ENCODE peak calls at places on chromosomes 4 and X, in six cellular contexts. One of them, this sample, is unnamed.

GRCh38 chr4:42401171-42401570 is 3.9 kb downstream of the SHISA3 start:
- DNase-seq in brain microvascular endothelial cell: no peak
- DNase-seq in fibroblast of lung: no peak
- DNase-seq in PC-3: peak; percentile 53
- DNase-seq in fibroblast of villous mesenchyme: no peak
- DNase-seq in esophagus squamous epithelium: no peak
- DNase-seq in this sample: no peak

GRCh38 chr4:31026216-31026615 is 306.0 kb downstream of the PCDH7 start:
- DNase-seq in fibroblast of villous mesenchyme: no peak
- DNase-seq in PC-3: no peak
- DNase-seq in esophagus squamous epithelium: no peak
- DNase-seq in brain microvascular endothelial cell: no peak
- DNase-seq in fibroblast of lung: no peak
- DNase-seq in this sample: no peak

GRCh38 chr4:168119870-168120269 is 27.5 kb downstream of the ANXA10 start:
- DNase-seq in brain microvascular endothelial cell: no peak
- DNase-seq in fibroblast of villous mesenchyme: no peak
- DNase-seq in PC-3: no peak
- DNase-seq in fibroblast of lung: no peak
- DNase-seq in esophagus squamous epithelium: no peak
- DNase-seq in this sample: no peak

GRCh38 chr4:186700746-186701145 is 22.9 kb downstream of the FAT1 start:
- DNase-seq in PC-3: peak; percentile 22
- DNase-seq in fibroblast of villous mesenchyme: peak; percentile 28
- DNase-seq in brain microvascular endothelial cell: peak; percentile 41
- DNase-seq in esophagus squamous epithelium: no peak
- DNase-seq in fibroblast of lung: peak; percentile 93
- DNase-seq in this sample: peak; percentile 86

GRCh38 chr4:52407545-52407944 is 251.6 kb downstream of the USP46 start:
- DNase-seq in brain microvascular endothelial cell: no peak
- DNase-seq in esophagus squamous epithelium: no peak
- DNase-seq in fibroblast of villous mesenchyme: no peak
- DNase-seq in PC-3: peak; percentile 73
- DNase-seq in fibroblast of lung: no peak
- DNase-seq in this sample: no peak

GRCh38 chr4:182671231-182671630 is 246.0 kb downstream of the DCTD start:
- DNase-seq in esophagus squamous epithelium: no peak
- DNase-seq in brain microvascular endothelial cell: no peak
- DNase-seq in fibroblast of lung: no peak
- DNase-seq in PC-3: no peak
- DNase-seq in fibroblast of villous mesenchyme: no peak
- DNase-seq in this sample: no peak

GRCh38 chrX:48468247-48468671 is 1.8 kb downstream of the SLC38A5 start:
- DNase-seq in fibroblast of lung: no peak
- DNase-seq in PC-3: no peak
- DNase-seq in brain microvascular endothelial cell: no peak
- DNase-seq in esophagus squamous epithelium: no peak
- DNase-seq in fibroblast of villous mesenchyme: no peak
- DNase-seq in this sample: no peak

GRCh38 chr4:76302856-76303438 is 3.6 kb upstream of the STBD1 start:
- DNase-seq in esophagus squamous epithelium: no peak
- DNase-seq in PC-3: no peak
- DNase-seq in brain microvascular endothelial cell: no peak
- DNase-seq in fibroblast of lung: no peak
- DNase-seq in fibroblast of villous mesenchyme: no peak
- DNase-seq in this sample: no peak

GRCh38 chr4:164287173-164287572 is 466.8 kb upstream of the SMIM31 start:
- DNase-seq in esophagus squamous epithelium: no peak
- DNase-seq in fibroblast of villous mesenchyme: no peak
- DNase-seq in fibroblast of lung: no peak
- DNase-seq in brain microvascular endothelial cell: no peak
- DNase-seq in PC-3: no peak
- DNase-seq in this sample: no peak

GRCh38 chr4:122968227-122968812 is 45.9 kb upstream of the NUDT6 start:
- DNase-seq in esophagus squamous epithelium: no peak
- DNase-seq in PC-3: peak; percentile 77
- DNase-seq in fibroblast of lung: peak; percentile 7
- DNase-seq in brain microvascular endothelial cell: no peak
- DNase-seq in fibroblast of villous mesenchyme: peak; percentile 11
- DNase-seq in this sample: peak; percentile 47

GRCh38 chrX:40845331-40845911 is 110.1 kb upstream of the MED14 start:
- DNase-seq in brain microvascular endothelial cell: peak; percentile 90
- DNase-seq in fibroblast of lung: peak; percentile 97
- DNase-seq in fibroblast of villous mesenchyme: peak; percentile 89
- DNase-seq in PC-3: peak; percentile 14
- DNase-seq in esophagus squamous epithelium: no peak
- DNase-seq in this sample: peak; percentile 94

GRCh38 chr4:185211641-185212040 is 2.2 kb downstream of the SNX25 start:
- DNase-seq in fibroblast of lung: no peak
- DNase-seq in PC-3: no peak
- DNase-seq in esophagus squamous epithelium: no peak
- DNase-seq in brain microvascular endothelial cell: no peak
- DNase-seq in fibroblast of villous mesenchyme: no peak
- DNase-seq in this sample: no peak
- H3K4me3 ChIP-seq in fibroblast of lung: no peak overlapping the region
- H3K4me3 ChIP-seq in PC-3: peak overlapping the region; percentile 95
- H3K4me3 ChIP-seq in esophagus squamous epithelium: no peak overlapping the region
- H3K4me3 ChIP-seq in brain microvascular endothelial cell: peak overlapping the region; percentile 96
- H3K4me3 ChIP-seq in fibroblast of villous mesenchyme: peak overlapping the region; percentile 89
- H3K4me3 ChIP-seq in this sample: peak overlapping the region; percentile 78

DNA sequence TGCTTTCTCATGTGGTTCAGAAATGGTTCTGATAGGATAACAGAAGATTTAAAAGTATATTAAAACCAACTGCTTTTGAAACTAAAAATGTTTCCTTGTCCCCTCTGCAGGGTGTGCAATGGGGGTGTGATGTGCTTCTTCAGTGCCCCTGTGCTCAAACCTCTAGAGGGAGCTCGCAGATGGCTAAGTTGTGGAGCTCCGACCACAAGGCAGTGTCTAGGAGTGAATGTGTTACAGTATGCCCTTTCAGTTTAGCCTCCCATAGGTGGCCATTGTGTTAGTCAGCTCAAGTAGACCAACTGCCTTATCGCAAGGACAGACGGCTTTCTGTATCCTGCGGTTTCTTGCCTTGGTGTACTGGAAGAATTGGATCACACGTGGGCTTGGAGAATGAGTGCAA is 130.5 kb downstream of the TENT5D start:
- DNase-seq in fibroblast of villous mesenchyme: no peak
- DNase-seq in esophagus squamous epithelium: no peak
- DNase-seq in fibroblast of lung: no peak
- DNase-seq in brain microvascular endothelial cell: no peak
- DNase-seq in PC-3: peak; percentile 36
- DNase-seq in this sample: no peak
- TF ChIP-seq CTCF in fibroblast of villous mesenchyme: no peak
- TF ChIP-seq CTCF in esophagus squamous epithelium: no peak
- TF ChIP-seq CTCF in fibroblast of lung: no peak
- TF ChIP-seq CTCF in brain microvascular endothelial cell: no peak
- TF ChIP-seq CTCF in PC-3: peak; percentile 51
- TF ChIP-seq CTCF in this sample: no peak

GRCh38 chr4:144646523-144647094 is 653 bp downstream of the HHIP start:
- DNase-seq in fibroblast of villous mesenchyme: no peak
- DNase-seq in PC-3: no peak
- DNase-seq in fibroblast of lung: peak; percentile 35
- DNase-seq in brain microvascular endothelial cell: no peak
- DNase-seq in esophagus squamous epithelium: no peak
- DNase-seq in this sample: peak; percentile 32

GRCh38 chr4:144645102-144645469 is 870 bp upstream of the HHIP start:
- DNase-seq in PC-3: no peak
- DNase-seq in brain microvascular endothelial cell: no peak
- DNase-seq in esophagus squamous epithelium: no peak
- DNase-seq in fibroblast of lung: peak; percentile 32
- DNase-seq in fibroblast of villous mesenchyme: no peak
- DNase-seq in this sample: peak; percentile 35

GRCh38 chr4:144648042-144648441 is 2.1 kb downstream of the HHIP start:
- DNase-seq in brain microvascular endothelial cell: no peak
- DNase-seq in fibroblast of lung: no peak
- DNase-seq in esophagus squamous epithelium: no peak
- DNase-seq in PC-3: no peak
- DNase-seq in fibroblast of villous mesenchyme: no peak
- DNase-seq in this sample: peak; percentile 23

GRCh38 chr4:144645621-144646522 is at the start of gene HHIP:
- DNase-seq in brain microvascular endothelial cell: peak; percentile 87
- DNase-seq in fibroblast of lung: peak; percentile 78
- DNase-seq in esophagus squamous epithelium: no peak
- DNase-seq in fibroblast of villous mesenchyme: peak; percentile 45
- DNase-seq in PC-3: peak; percentile 22
- DNase-seq in this sample: peak; percentile 90

DNA sequence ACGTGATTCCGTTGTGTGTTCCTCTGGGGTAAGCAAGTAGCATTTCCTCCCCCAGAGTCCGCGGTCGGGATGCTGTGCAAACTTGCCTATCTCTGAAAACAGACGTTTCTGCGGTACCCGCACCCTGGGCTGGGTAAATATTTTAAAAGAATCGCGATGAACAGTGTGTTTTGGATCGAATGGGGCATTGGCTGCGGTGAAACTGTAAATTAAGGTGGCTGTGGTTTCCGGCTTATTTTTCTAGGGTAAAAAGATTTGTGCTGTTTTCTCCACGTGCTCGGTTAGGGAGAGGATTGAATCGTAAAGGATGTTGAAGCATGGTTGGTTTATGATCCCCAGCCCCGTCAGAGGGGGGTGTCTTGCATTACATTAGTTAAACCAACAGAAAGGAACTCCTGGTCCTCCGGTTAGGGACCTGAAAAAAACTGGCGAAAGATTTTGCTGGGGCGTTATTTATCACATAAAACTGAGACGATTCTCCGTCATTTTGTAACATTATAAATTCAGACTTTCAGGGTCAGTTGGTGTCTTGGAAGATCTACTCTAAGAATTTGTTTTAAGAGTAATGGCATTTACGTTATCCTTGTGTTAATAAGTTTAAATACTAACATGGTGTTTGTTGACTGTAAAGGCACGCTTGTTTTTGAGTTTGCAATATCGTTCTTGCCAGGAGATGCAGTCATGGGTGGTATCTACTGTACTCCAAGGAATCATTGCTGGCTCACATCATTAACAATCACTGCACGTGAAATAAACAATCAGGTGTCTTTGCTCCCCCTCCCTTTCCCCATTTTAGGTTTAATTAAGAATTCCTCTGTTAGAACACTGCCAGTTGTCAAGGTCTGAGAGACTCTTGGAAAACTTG is 1.4 kb downstream of the HHIP start:
- DNase-seq in fibroblast of villous mesenchyme: peak; percentile 10
- DNase-seq in fibroblast of lung: peak; percentile 68
- DNase-seq in brain microvascular endothelial cell: peak; percentile 49
- DNase-seq in PC-3: no peak
- DNase-seq in esophagus squamous epithelium: no peak
- DNase-seq in this sample: peak; percentile 75
- H3K4me3 ChIP-seq in fibroblast of villous mesenchyme: peak overlapping the region; percentile 60
- H3K4me3 ChIP-seq in fibroblast of lung: peak overlapping the region; percentile 68
- H3K4me3 ChIP-seq in brain microvascular endothelial cell: peak overlapping the region; percentile 84
- H3K4me3 ChIP-seq in PC-3: peak overlapping the region; percentile 66
- H3K4me3 ChIP-seq in esophagus squamous epithelium: peak overlapping the region; percentile 33
- H3K4me3 ChIP-seq in this sample: peak overlapping the region; percentile 87

DNA sequence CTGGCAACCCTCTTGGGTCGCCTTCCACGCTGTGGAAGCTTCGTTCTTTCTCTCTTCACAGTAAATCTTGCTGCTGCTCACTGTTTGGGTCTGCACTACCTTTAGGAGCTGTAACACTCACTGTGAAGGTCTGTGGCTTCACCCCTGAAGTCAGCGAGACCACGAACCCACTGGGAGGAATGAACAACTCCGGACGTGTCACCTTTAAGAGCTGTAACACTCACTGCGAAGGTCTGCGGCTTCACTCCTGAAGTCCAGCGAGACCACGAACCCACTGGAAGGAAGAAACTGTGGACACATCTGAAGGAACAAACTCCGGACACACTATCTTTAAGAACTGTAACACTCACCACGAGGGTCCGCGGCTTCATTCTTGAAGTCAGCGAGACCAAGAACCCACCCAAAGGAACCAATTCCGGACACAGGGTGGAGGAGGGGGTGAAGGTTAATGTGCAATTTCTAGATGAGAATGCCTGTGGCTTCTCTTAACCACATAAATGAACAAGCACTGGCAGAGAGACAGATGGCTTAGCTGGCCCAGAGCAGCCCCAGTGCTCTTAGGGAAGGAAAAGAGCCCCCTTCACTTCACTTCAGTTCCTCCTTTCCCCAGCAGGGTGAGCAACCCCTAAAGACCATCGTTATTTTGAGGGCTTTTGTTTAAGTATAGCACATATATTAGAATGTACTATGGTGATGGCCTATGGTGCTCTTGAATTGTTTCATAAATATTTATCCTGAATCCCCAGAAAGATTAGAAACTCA is 73.0 kb downstream of the LUZP4 start:
- DNase-seq in fibroblast of villous mesenchyme: peak; percentile 43
- DNase-seq in brain microvascular endothelial cell: no peak
- DNase-seq in fibroblast of lung: peak; percentile 84
- DNase-seq in PC-3: no peak
- DNase-seq in esophagus squamous epithelium: no peak
- DNase-seq in this sample: peak; percentile 82
- TF ChIP-seq CTCF in fibroblast of villous mesenchyme: peak; percentile 39
- TF ChIP-seq CTCF in brain microvascular endothelial cell: peak; percentile 59
- TF ChIP-seq CTCF in fibroblast of lung: no peak
- TF ChIP-seq CTCF in PC-3: no peak
- TF ChIP-seq CTCF in esophagus squamous epithelium: no peak
- TF ChIP-seq CTCF in this sample: peak; percentile 43

GRCh38 chr4:158169931-158170690 is 2.7 kb downstream of the GASK1B start:
- DNase-seq in fibroblast of lung: peak; percentile 75
- DNase-seq in esophagus squamous epithelium: no peak
- DNase-seq in fibroblast of villous mesenchyme: peak; percentile 57
- DNase-seq in PC-3: no peak
- DNase-seq in brain microvascular endothelial cell: no peak
- DNase-seq in this sample: peak; percentile 43

GRCh38 chr4:158171456-158171790 is 1.4 kb downstream of the GASK1B start:
- DNase-seq in fibroblast of villous mesenchyme: no peak
- DNase-seq in brain microvascular endothelial cell: no peak
- DNase-seq in fibroblast of lung: no peak
- DNase-seq in PC-3: no peak
- DNase-seq in esophagus squamous epithelium: no peak
- DNase-seq in this sample: peak; percentile 30

GRCh38 chr4:158172558-158173258 is at the start of gene GASK1B:
- DNase-seq in fibroblast of villous mesenchyme: peak; percentile 88
- DNase-seq in PC-3: peak; percentile 70
- DNase-seq in fibroblast of lung: peak; percentile 86
- DNase-seq in esophagus squamous epithelium: no peak
- DNase-seq in brain microvascular endothelial cell: peak; percentile 69
- DNase-seq in this sample: peak; percentile 83

GRCh38 chr4:158170691-158171455 is 2.0 kb downstream of the GASK1B start:
- DNase-seq in fibroblast of lung: peak; percentile 22
- DNase-seq in esophagus squamous epithelium: no peak
- DNase-seq in fibroblast of villous mesenchyme: peak; percentile 74
- DNase-seq in brain microvascular endothelial cell: no peak
- DNase-seq in PC-3: peak; percentile 53
- DNase-seq in this sample: no peak

DNA sequence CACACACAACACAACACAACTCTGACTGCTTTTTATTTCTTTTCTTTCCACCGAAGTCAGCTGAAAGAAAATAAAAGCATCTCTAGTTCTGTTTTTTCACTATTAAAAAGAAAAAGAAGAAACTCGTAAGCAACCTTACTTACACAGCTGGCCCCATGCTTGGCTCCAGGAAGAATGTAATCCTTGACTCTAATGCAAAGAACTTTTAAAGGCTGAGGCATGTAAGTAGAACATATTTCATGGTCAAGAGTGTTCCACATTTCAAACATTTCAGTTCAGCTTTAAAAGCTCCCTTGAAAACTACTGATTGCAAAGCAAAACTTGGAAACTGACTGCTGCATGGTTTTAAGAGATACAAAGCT is 648 bp downstream of the GASK1B start:
- DNase-seq in esophagus squamous epithelium: no peak
- DNase-seq in fibroblast of lung: peak; percentile 66
- DNase-seq in brain microvascular endothelial cell: peak; percentile 16
- DNase-seq in PC-3: peak; percentile 19
- DNase-seq in fibroblast of villous mesenchyme: peak; percentile 78
- DNase-seq in this sample: peak; percentile 83
- H3K4me3 ChIP-seq in esophagus squamous epithelium: peak overlapping the region; percentile 45
- H3K4me3 ChIP-seq in fibroblast of lung: peak overlapping the region; percentile 37
- H3K4me3 ChIP-seq in brain microvascular endothelial cell: peak overlapping the region; percentile 47
- H3K4me3 ChIP-seq in PC-3: peak overlapping the region; percentile 66
- H3K4me3 ChIP-seq in fibroblast of villous mesenchyme: peak overlapping the region; percentile 74
- H3K4me3 ChIP-seq in this sample: peak overlapping the region; percentile 42

GRCh38 chrX:94751611-94752010 is 1077.6 kb downstream of the FAM133A start:
- DNase-seq in brain microvascular endothelial cell: no peak
- DNase-seq in fibroblast of lung: no peak
- DNase-seq in esophagus squamous epithelium: no peak
- DNase-seq in fibroblast of villous mesenchyme: no peak
- DNase-seq in PC-3: no peak
- DNase-seq in this sample: no peak
- TF ChIP-seq CTCF in brain microvascular endothelial cell: no peak
- TF ChIP-seq CTCF in fibroblast of lung: no peak
- TF ChIP-seq CTCF in esophagus squamous epithelium: no peak
- TF ChIP-seq CTCF in fibroblast of villous mesenchyme: no peak
- TF ChIP-seq CTCF in PC-3: peak; percentile 17
- TF ChIP-seq CTCF in this sample: no peak

This sample was measured in astrocyte of the spinal cord.